ENCODE peak calls at places on chromosomes 6 and 20, in six cellular contexts. One of them, this sample, is unnamed.

GRCh38 chr6:140661691-140662090 is 1287.2 kb upstream of the CITED2 start:
- DNase-seq in AG04450: no peak
- DNase-seq in astrocyte: peak; percentile 54
- DNase-seq in cardiac fibroblast: no peak
- DNase-seq in GM23338: no peak
- DNase-seq in glutamatergic neuron: no peak
- DNase-seq in this sample: no peak

GRCh38 chr6:29502597-29502996 is 14.8 kb upstream of the MAS1L start:
- DNase-seq in AG04450: no peak
- DNase-seq in astrocyte: no peak
- DNase-seq in cardiac fibroblast: no peak
- DNase-seq in GM23338: no peak
- DNase-seq in glutamatergic neuron: no peak
- DNase-seq in this sample: no peak

GRCh38 chr6:137223370-137224131 is 4.4 kb upstream of the IFNGR1 start:
- DNase-seq in AG04450: no peak
- DNase-seq in astrocyte: peak; percentile 32
- DNase-seq in cardiac fibroblast: peak; percentile 90
- DNase-seq in GM23338: no peak
- DNase-seq in glutamatergic neuron: no peak
- DNase-seq in this sample: no peak

GRCh38 chr6:131960371-131961133 is 9.4 kb upstream of the CCN2 start:
- DNase-seq in AG04450: no peak
- DNase-seq in astrocyte: no peak
- DNase-seq in cardiac fibroblast: peak; percentile 65
- DNase-seq in GM23338: no peak
- DNase-seq in glutamatergic neuron: no peak
- DNase-seq in this sample: no peak

GRCh38 chr20:15075586-15075985 is 738.2 kb upstream of the FLRT3 start:
- DNase-seq in AG04450: no peak
- DNase-seq in astrocyte: no peak
- DNase-seq in cardiac fibroblast: no peak
- DNase-seq in GM23338: no peak
- DNase-seq in glutamatergic neuron: no peak
- DNase-seq in this sample: no peak

GRCh38 chr6:127317275-127318128 is 25.9 kb downstream of the ECHDC1 start:
- DNase-seq in AG04450: no peak
- DNase-seq in astrocyte: no peak
- DNase-seq in cardiac fibroblast: no peak
- DNase-seq in GM23338: no peak
- DNase-seq in glutamatergic neuron: no peak
- DNase-seq in this sample: no peak

GRCh38 chr6:11093065-11093590 is 506 bp upstream of the SMIM13 start:
- DNase-seq in AG04450: no peak
- DNase-seq in astrocyte: peak; percentile 38
- DNase-seq in cardiac fibroblast: peak; percentile 40
- DNase-seq in GM23338: no peak
- DNase-seq in glutamatergic neuron: no peak
- DNase-seq in this sample: no peak

GRCh38 chr20:61934716-61935530 is 130.8 kb downstream of the TAF4 start:
- DNase-seq in AG04450: no peak
- DNase-seq in astrocyte: peak; percentile 27
- DNase-seq in cardiac fibroblast: no peak
- DNase-seq in GM23338: no peak
- DNase-seq in glutamatergic neuron: no peak
- DNase-seq in this sample: no peak

GRCh38 chr6:42471116-42471515 is 19.4 kb upstream of the TRERF1 start:
- DNase-seq in AG04450: no peak
- DNase-seq in astrocyte: no peak
- DNase-seq in cardiac fibroblast: no peak
- DNase-seq in GM23338: no peak
- DNase-seq in glutamatergic neuron: no peak
- DNase-seq in this sample: no peak

GRCh38 chr20:35629432-35630145 is 14.0 kb downstream of the SPAG4 start:
- DNase-seq in AG04450: no peak
- DNase-seq in astrocyte: no peak
- DNase-seq in cardiac fibroblast: no peak
- DNase-seq in GM23338: no peak
- DNase-seq in glutamatergic neuron: no peak
- DNase-seq in this sample: no peak

GRCh38 chr6:12832341-12832740 is 115.8 kb downstream of the PHACTR1 start:
- DNase-seq in AG04450: no peak
- DNase-seq in astrocyte: no peak
- DNase-seq in cardiac fibroblast: no peak
- DNase-seq in GM23338: no peak
- DNase-seq in glutamatergic neuron: no peak
- DNase-seq in this sample: no peak

GRCh38 chr20:53502820-53503219 is 90.8 kb downstream of the ZNF217 start:
- DNase-seq in AG04450: no peak
- DNase-seq in astrocyte: no peak
- DNase-seq in cardiac fibroblast: no peak
- DNase-seq in GM23338: no peak
- DNase-seq in glutamatergic neuron: no peak
- DNase-seq in this sample: no peak

GRCh38 chr6:123380257-123380656 is 256.5 kb downstream of the TRDN start:
- DNase-seq in AG04450: no peak
- DNase-seq in astrocyte: peak; percentile 0
- DNase-seq in cardiac fibroblast: peak; percentile 14
- DNase-seq in GM23338: peak; percentile 68
- DNase-seq in glutamatergic neuron: no peak
- DNase-seq in this sample: no peak

GRCh38 chr6:98716341-98716740 is 118.0 kb upstream of the POU3F2 start:
- DNase-seq in AG04450: no peak
- DNase-seq in astrocyte: no peak
- DNase-seq in cardiac fibroblast: no peak
- DNase-seq in GM23338: peak; percentile 55
- DNase-seq in glutamatergic neuron: peak; percentile 44
- DNase-seq in this sample: no peak

GRCh38 chr6:40477246-40478126 is 109.7 kb downstream of the LRFN2 start:
- DNase-seq in AG04450: no peak
- DNase-seq in astrocyte: no peak
- DNase-seq in cardiac fibroblast: no peak
- DNase-seq in GM23338: peak; percentile 62
- DNase-seq in glutamatergic neuron: peak; percentile 59
- DNase-seq in this sample: no peak

GRCh38 chr6:46746691-46747090 is at the start of gene ANKRD66:
- DNase-seq in AG04450: no peak
- DNase-seq in astrocyte: no peak
- DNase-seq in cardiac fibroblast: no peak
- DNase-seq in GM23338: no peak
- DNase-seq in glutamatergic neuron: no peak
- DNase-seq in this sample: no peak

GRCh38 chr6:163414367-163415175 is at the start of gene QKI:
- DNase-seq in AG04450: no peak
- DNase-seq in astrocyte: peak; percentile 62
- DNase-seq in cardiac fibroblast: peak; percentile 88
- DNase-seq in GM23338: peak; percentile 60
- DNase-seq in glutamatergic neuron: peak; percentile 80
- DNase-seq in this sample: peak; percentile 23

GRCh38 chr6:15412767-15413166 is 166.9 kb downstream of the JARID2 start:
- DNase-seq in AG04450: no peak
- DNase-seq in astrocyte: no peak
- DNase-seq in cardiac fibroblast: no peak
- DNase-seq in GM23338: no peak
- DNase-seq in glutamatergic neuron: no peak
- DNase-seq in this sample: no peak

GRCh38 chr6:158662607-158663464 is 13.0 kb downstream of the SYTL3 start:
- DNase-seq in AG04450: no peak
- DNase-seq in astrocyte: peak; percentile 69
- DNase-seq in cardiac fibroblast: peak; percentile 44
- DNase-seq in GM23338: no peak
- DNase-seq in glutamatergic neuron: no peak
- DNase-seq in this sample: no peak

GRCh38 chr6:30570263-30570662 is 979 bp upstream of the ABCF1 start:
- DNase-seq in AG04450: no peak
- DNase-seq in astrocyte: no peak
- DNase-seq in cardiac fibroblast: no peak
- DNase-seq in GM23338: no peak
- DNase-seq in glutamatergic neuron: no peak
- DNase-seq in this sample: no peak

GRCh38 chr6:51855310-51856082 is 231.9 kb downstream of the PKHD1 start:
- DNase-seq in AG04450: peak; percentile 1
- DNase-seq in astrocyte: peak; percentile 10
- DNase-seq in cardiac fibroblast: peak; percentile 60
- DNase-seq in GM23338: peak; percentile 95
- DNase-seq in glutamatergic neuron: no peak
- DNase-seq in this sample: peak; percentile 37

GRCh38 chr6:143726015-143726647 is 48.4 kb downstream of the PHACTR2 start:
- DNase-seq in AG04450: no peak
- DNase-seq in astrocyte: no peak
- DNase-seq in cardiac fibroblast: no peak
- DNase-seq in GM23338: no peak
- DNase-seq in glutamatergic neuron: no peak
- DNase-seq in this sample: no peak

GRCh38 chr6:84653027-84653551 is 111.3 kb downstream of the TBX18 start:
- DNase-seq in AG04450: no peak
- DNase-seq in astrocyte: no peak
- DNase-seq in cardiac fibroblast: no peak
- DNase-seq in GM23338: no peak
- DNase-seq in glutamatergic neuron: no peak
- DNase-seq in this sample: no peak

GRCh38 chr20:4663553-4663952 is 58.2 kb upstream of the PRND start:
- DNase-seq in AG04450: no peak
- DNase-seq in astrocyte: no peak
- DNase-seq in cardiac fibroblast: no peak
- DNase-seq in GM23338: no peak
- DNase-seq in glutamatergic neuron: no peak
- DNase-seq in this sample: no peak

DNA sequence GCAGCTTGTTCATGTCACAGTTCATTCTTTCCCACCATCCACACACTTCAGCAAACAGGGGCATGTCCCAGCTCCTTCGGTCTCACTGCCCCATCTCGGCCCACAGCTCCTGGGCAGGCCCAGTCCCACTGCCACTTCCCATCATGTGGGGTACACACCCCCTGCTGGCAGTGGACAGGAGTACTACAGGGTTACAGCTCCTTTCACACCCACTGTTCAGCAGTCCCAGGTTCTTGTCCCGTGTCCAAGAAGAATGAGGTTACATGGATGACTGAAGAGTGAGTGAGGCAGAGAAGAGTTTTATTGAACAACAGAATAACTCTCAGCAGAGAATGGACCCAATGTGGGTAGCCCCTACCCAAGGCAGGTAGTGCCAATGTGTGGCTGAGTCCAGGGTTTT is 77.8 kb upstream of the SMLR1 start:
- DNase-seq in AG04450: no peak
- DNase-seq in astrocyte: no peak
- DNase-seq in cardiac fibroblast: no peak
- DNase-seq in GM23338: peak; percentile 41
- DNase-seq in glutamatergic neuron: no peak
- DNase-seq in this sample: no peak
- TF ChIP-seq CTCF in AG04450: no peak
- TF ChIP-seq CTCF in astrocyte: no peak
- TF ChIP-seq CTCF in cardiac fibroblast: no peak
- TF ChIP-seq CTCF in GM23338: no peak
- TF ChIP-seq CTCF in glutamatergic neuron: no peak
- TF ChIP-seq CTCF in this sample: no peak

GRCh38 chr20:1363522-1363921 is 29.3 kb downstream of the FKBP1A start:
- DNase-seq in AG04450: no peak
- DNase-seq in astrocyte: no peak
- DNase-seq in cardiac fibroblast: no peak
- DNase-seq in GM23338: no peak
- DNase-seq in glutamatergic neuron: no peak
- DNase-seq in this sample: no peak

GRCh38 chr20:1364106-1364505 is 28.7 kb downstream of the FKBP1A start:
- DNase-seq in AG04450: no peak
- DNase-seq in astrocyte: no peak
- DNase-seq in cardiac fibroblast: no peak
- DNase-seq in GM23338: no peak
- DNase-seq in glutamatergic neuron: no peak
- DNase-seq in this sample: no peak

GRCh38 chr20:1362484-1362883 is 30.4 kb downstream of the FKBP1A start:
- DNase-seq in AG04450: no peak
- DNase-seq in astrocyte: no peak
- DNase-seq in cardiac fibroblast: no peak
- DNase-seq in GM23338: no peak
- DNase-seq in glutamatergic neuron: no peak
- DNase-seq in this sample: no peak

GRCh38 chr20:1357921-1358671 is 29.2 kb upstream of the SDCBP2 start:
- DNase-seq in AG04450: no peak
- DNase-seq in astrocyte: peak; percentile 78
- DNase-seq in cardiac fibroblast: no peak
- DNase-seq in GM23338: no peak
- DNase-seq in glutamatergic neuron: no peak
- DNase-seq in this sample: no peak

GRCh38 chr20:1360094-1360493 is 31.2 kb upstream of the SDCBP2 start:
- DNase-seq in AG04450: no peak
- DNase-seq in astrocyte: no peak
- DNase-seq in cardiac fibroblast: no peak
- DNase-seq in GM23338: no peak
- DNase-seq in glutamatergic neuron: no peak
- DNase-seq in this sample: no peak
- TF ChIP-seq CTCF in AG04450: peak; percentile 28
- TF ChIP-seq CTCF in astrocyte: peak; percentile 10
- TF ChIP-seq CTCF in cardiac fibroblast: peak; percentile 19
- TF ChIP-seq CTCF in GM23338: no peak
- TF ChIP-seq CTCF in glutamatergic neuron: peak; percentile 44
- TF ChIP-seq CTCF in this sample: no peak

GRCh38 chr20:21509597-21510331 is 4.1 kb downstream of the NKX2-2 start:
- DNase-seq in AG04450: no peak
- DNase-seq in astrocyte: peak; percentile 49
- DNase-seq in cardiac fibroblast: peak; percentile 37
- DNase-seq in GM23338: peak; percentile 75
- DNase-seq in glutamatergic neuron: peak; percentile 41
- DNase-seq in this sample: no peak
- TF ChIP-seq CTCF in AG04450: no peak
- TF ChIP-seq CTCF in astrocyte: no peak
- TF ChIP-seq CTCF in cardiac fibroblast: peak; percentile 15
- TF ChIP-seq CTCF in GM23338: no peak
- TF ChIP-seq CTCF in glutamatergic neuron: no peak
- TF ChIP-seq CTCF in this sample: peak; percentile 11

GRCh38 chr6:89299451-89299850 is 15.6 kb downstream of the GABRR2 start:
- DNase-seq in AG04450: no peak
- DNase-seq in astrocyte: peak; percentile 34
- DNase-seq in cardiac fibroblast: peak; percentile 17
- DNase-seq in GM23338: peak; percentile 62
- DNase-seq in glutamatergic neuron: no peak
- DNase-seq in this sample: no peak
- TF ChIP-seq CTCF in AG04450: no peak
- TF ChIP-seq CTCF in astrocyte: no peak
- TF ChIP-seq CTCF in cardiac fibroblast: peak; percentile 36
- TF ChIP-seq CTCF in GM23338: peak; percentile 65
- TF ChIP-seq CTCF in glutamatergic neuron: no peak
- TF ChIP-seq CTCF in this sample: peak; percentile 2

GRCh38 chr6:26624557-26624956 is 27.8 kb downstream of the ABT1 start:
- DNase-seq in AG04450: no peak
- DNase-seq in astrocyte: no peak
- DNase-seq in cardiac fibroblast: no peak
- DNase-seq in GM23338: no peak
- DNase-seq in glutamatergic neuron: no peak
- DNase-seq in this sample: no peak
- TF ChIP-seq CTCF in AG04450: no peak
- TF ChIP-seq CTCF in astrocyte: no peak
- TF ChIP-seq CTCF in cardiac fibroblast: no peak
- TF ChIP-seq CTCF in GM23338: no peak
- TF ChIP-seq CTCF in glutamatergic neuron: no peak
- TF ChIP-seq CTCF in this sample: no peak

GRCh38 chr6:33008944-33009861 is at the start of gene HLA-DOA:
- DNase-seq in AG04450: no peak
- DNase-seq in astrocyte: peak; percentile 3
- DNase-seq in cardiac fibroblast: peak; percentile 9
- DNase-seq in GM23338: peak; percentile 97
- DNase-seq in glutamatergic neuron: no peak
- DNase-seq in this sample: peak; percentile 57
- TF ChIP-seq CTCF in AG04450: no peak
- TF ChIP-seq CTCF in astrocyte: no peak
- TF ChIP-seq CTCF in cardiac fibroblast: no peak
- TF ChIP-seq CTCF in GM23338: no peak
- TF ChIP-seq CTCF in glutamatergic neuron: no peak
- TF ChIP-seq CTCF in this sample: no peak

This sample was measured in D721Med.